ENCODE peak calls at places on chromosome 17, in ten cellular contexts. One of them, this sample, is unnamed.

GRCh38 chr17:18159551-18160120 is 24.0 kb upstream of the ALKBH5 start:
- DNase-seq in left lung: no peak
- DNase-seq in pancreas: no peak
- DNase-seq in cardiac muscle cell: no peak
- DNase-seq in endothelial cell of umbilical vein: no peak
- DNase-seq in CD4-positive, CD25-positive, alpha-beta regulatory T cell: no peak
- DNase-seq in HepG2: no peak
- DNase-seq in heart left ventricle: no peak
- DNase-seq in colonic mucosa: no peak
- DNase-seq in HL-60: no peak
- DNase-seq in this sample: no peak

GRCh38 chr17:2707721-2708584 is 3.6 kb downstream of the CLUH start:
- DNase-seq in HL-60: no peak
- DNase-seq in cardiac muscle cell: no peak
- DNase-seq in pancreas: peak
- DNase-seq in CD4-positive, CD25-positive, alpha-beta regulatory T cell: no peak
- DNase-seq in left lung: peak
- DNase-seq in heart left ventricle: peak
- DNase-seq in HepG2: peak
- DNase-seq in endothelial cell of umbilical vein: no peak
- DNase-seq in colonic mucosa: no peak
- DNase-seq in this sample: no peak

GRCh38 chr17:82351713-82352488 is 7.1 kb upstream of the TEX19 start:
- DNase-seq in heart left ventricle: peak
- DNase-seq in colonic mucosa: peak
- DNase-seq in HepG2: peak
- DNase-seq in CD4-positive, CD25-positive, alpha-beta regulatory T cell: peak
- DNase-seq in cardiac muscle cell: peak
- DNase-seq in endothelial cell of umbilical vein: peak
- DNase-seq in left lung: peak
- DNase-seq in pancreas: peak
- DNase-seq in HL-60: peak
- DNase-seq in this sample: peak

GRCh38 chr17:74085434-74085833 is 118.0 kb upstream of the RPL38 start:
- DNase-seq in pancreas: no peak
- DNase-seq in HL-60: no peak
- DNase-seq in CD4-positive, CD25-positive, alpha-beta regulatory T cell: no peak
- DNase-seq in left lung: no peak
- DNase-seq in colonic mucosa: no peak
- DNase-seq in endothelial cell of umbilical vein: no peak
- DNase-seq in heart left ventricle: no peak
- DNase-seq in HepG2: no peak
- DNase-seq in cardiac muscle cell: peak
- DNase-seq in this sample: no peak

GRCh38 chr17:38587956-38588771 is 17.6 kb downstream of the SRCIN1 start:
- DNase-seq in endothelial cell of umbilical vein: no peak
- DNase-seq in CD4-positive, CD25-positive, alpha-beta regulatory T cell: no peak
- DNase-seq in HepG2: no peak
- DNase-seq in left lung: no peak
- DNase-seq in cardiac muscle cell: no peak
- DNase-seq in HL-60: peak
- DNase-seq in pancreas: no peak
- DNase-seq in colonic mucosa: no peak
- DNase-seq in heart left ventricle: no peak
- DNase-seq in this sample: no peak

GRCh38 chr17:35708149-35708548 is 23.3 kb upstream of the RASL10B start:
- DNase-seq in CD4-positive, CD25-positive, alpha-beta regulatory T cell: no peak
- DNase-seq in HepG2: no peak
- DNase-seq in cardiac muscle cell: peak
- DNase-seq in left lung: no peak
- DNase-seq in heart left ventricle: no peak
- DNase-seq in endothelial cell of umbilical vein: no peak
- DNase-seq in HL-60: no peak
- DNase-seq in colonic mucosa: no peak
- DNase-seq in pancreas: no peak
- DNase-seq in this sample: peak

GRCh38 chr17:67046398-67046797 is 2.0 kb downstream of the CACNG1 start:
- DNase-seq in endothelial cell of umbilical vein: no peak
- DNase-seq in left lung: no peak
- DNase-seq in pancreas: no peak
- DNase-seq in heart left ventricle: no peak
- DNase-seq in HepG2: no peak
- DNase-seq in cardiac muscle cell: no peak
- DNase-seq in colonic mucosa: peak
- DNase-seq in CD4-positive, CD25-positive, alpha-beta regulatory T cell: no peak
- DNase-seq in HL-60: no peak
- DNase-seq in this sample: peak

GRCh38 chr17:66526827-66527226 is 224.4 kb downstream of the PRKCA start:
- DNase-seq in heart left ventricle: no peak
- DNase-seq in HL-60: no peak
- DNase-seq in HepG2: no peak
- DNase-seq in CD4-positive, CD25-positive, alpha-beta regulatory T cell: no peak
- DNase-seq in colonic mucosa: no peak
- DNase-seq in endothelial cell of umbilical vein: no peak
- DNase-seq in cardiac muscle cell: peak
- DNase-seq in pancreas: no peak
- DNase-seq in left lung: no peak
- DNase-seq in this sample: no peak

GRCh38 chr17:19940722-19941464 is 36.7 kb downstream of the AKAP10 start:
- DNase-seq in pancreas: no peak
- DNase-seq in cardiac muscle cell: peak
- DNase-seq in endothelial cell of umbilical vein: no peak
- DNase-seq in left lung: no peak
- DNase-seq in heart left ventricle: no peak
- DNase-seq in HL-60: no peak
- DNase-seq in colonic mucosa: no peak
- DNase-seq in HepG2: peak
- DNase-seq in CD4-positive, CD25-positive, alpha-beta regulatory T cell: no peak
- DNase-seq in this sample: peak

GRCh38 chr17:67289174-67289876 is 44.3 kb upstream of the HELZ start:
- DNase-seq in colonic mucosa: peak
- DNase-seq in pancreas: peak
- DNase-seq in left lung: no peak
- DNase-seq in CD4-positive, CD25-positive, alpha-beta regulatory T cell: no peak
- DNase-seq in endothelial cell of umbilical vein: peak
- DNase-seq in HepG2: no peak
- DNase-seq in heart left ventricle: peak
- DNase-seq in HL-60: no peak
- DNase-seq in cardiac muscle cell: peak
- DNase-seq in this sample: peak

GRCh38 chr17:76736349-76737081 is 616 bp downstream of the SRSF2 start:
- DNase-seq in left lung: peak
- DNase-seq in pancreas: peak
- DNase-seq in endothelial cell of umbilical vein: peak
- DNase-seq in HepG2: peak
- DNase-seq in heart left ventricle: peak
- DNase-seq in colonic mucosa: peak
- DNase-seq in cardiac muscle cell: peak
- DNase-seq in CD4-positive, CD25-positive, alpha-beta regulatory T cell: peak
- DNase-seq in HL-60: peak
- DNase-seq in this sample: peak

GRCh38 chr17:37648555-37648954 is 5.3 kb upstream of the DDX52 start:
- DNase-seq in heart left ventricle: no peak
- DNase-seq in colonic mucosa: no peak
- DNase-seq in CD4-positive, CD25-positive, alpha-beta regulatory T cell: no peak
- DNase-seq in HL-60: no peak
- DNase-seq in cardiac muscle cell: peak
- DNase-seq in left lung: no peak
- DNase-seq in pancreas: no peak
- DNase-seq in endothelial cell of umbilical vein: peak
- DNase-seq in HepG2: no peak
- DNase-seq in this sample: no peak

GRCh38 chr17:78940241-78940640 is 15.1 kb upstream of the TIMP2 start:
- DNase-seq in cardiac muscle cell: no peak
- DNase-seq in endothelial cell of umbilical vein: no peak
- DNase-seq in pancreas: no peak
- DNase-seq in HepG2: no peak
- DNase-seq in colonic mucosa: no peak
- DNase-seq in left lung: no peak
- DNase-seq in HL-60: no peak
- DNase-seq in heart left ventricle: no peak
- DNase-seq in CD4-positive, CD25-positive, alpha-beta regulatory T cell: no peak
- DNase-seq in this sample: no peak

GRCh38 chr17:82098939-82099765 is 1.1 kb upstream of the FASN start:
- DNase-seq in HL-60: peak
- DNase-seq in left lung: no peak
- DNase-seq in CD4-positive, CD25-positive, alpha-beta regulatory T cell: no peak
- DNase-seq in cardiac muscle cell: no peak
- DNase-seq in pancreas: peak
- DNase-seq in colonic mucosa: no peak
- DNase-seq in heart left ventricle: no peak
- DNase-seq in HepG2: no peak
- DNase-seq in endothelial cell of umbilical vein: no peak
- DNase-seq in this sample: no peak

DNA sequence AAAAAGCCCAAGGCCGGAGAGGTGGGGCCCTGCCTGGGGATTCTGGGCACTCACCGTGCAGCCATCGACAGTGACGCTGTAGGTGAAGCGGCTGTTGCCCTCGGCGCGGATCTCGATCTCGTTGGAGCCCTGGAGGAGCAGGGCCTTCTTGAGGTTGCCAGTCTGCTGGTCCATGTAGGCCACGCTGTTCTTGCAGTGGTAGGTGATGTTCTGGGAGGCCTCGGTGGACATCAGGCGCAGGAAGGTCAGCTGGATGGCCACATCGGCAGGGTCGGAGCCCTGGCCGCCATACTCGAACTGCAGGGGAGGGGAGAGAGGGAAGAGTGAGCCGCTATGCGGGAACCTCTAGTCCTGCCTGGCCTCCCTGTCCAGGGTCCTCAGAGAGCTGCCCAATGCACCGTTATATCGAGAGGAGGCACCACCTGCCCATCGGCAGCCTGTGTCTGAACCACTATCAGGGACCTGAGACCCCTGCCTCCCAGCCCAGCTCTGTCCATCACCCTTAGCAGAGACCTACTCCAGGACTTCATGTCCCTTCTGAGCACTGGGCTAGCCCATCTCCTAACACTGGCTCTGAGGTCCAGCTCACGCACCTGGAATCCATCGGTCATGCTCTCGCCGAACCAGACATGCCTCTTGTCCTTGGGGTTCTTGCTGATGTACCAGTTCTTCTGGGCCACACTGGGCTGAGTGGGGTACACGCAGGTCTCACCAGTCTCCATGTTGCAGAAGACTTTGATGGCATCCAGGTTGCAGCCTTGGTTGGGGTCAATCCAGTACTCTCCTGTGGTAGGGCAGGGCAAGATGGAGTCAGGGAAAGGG is 15.5 kb downstream of the COL1A1 start:
- DNase-seq in pancreas: no peak
- DNase-seq in HepG2: no peak
- DNase-seq in endothelial cell of umbilical vein: no peak
- DNase-seq in HL-60: no peak
- DNase-seq in colonic mucosa: no peak
- DNase-seq in left lung: peak
- DNase-seq in cardiac muscle cell: peak
- DNase-seq in heart left ventricle: no peak
- DNase-seq in CD4-positive, CD25-positive, alpha-beta regulatory T cell: no peak
- DNase-seq in this sample: no peak
- H3K27ac ChIP-seq in pancreas: no peak
- H3K27ac ChIP-seq in HepG2: no peak
- H3K27ac ChIP-seq in endothelial cell of umbilical vein: no peak
- H3K27ac ChIP-seq in HL-60: peak
- H3K27ac ChIP-seq in colonic mucosa: no peak
- H3K27ac ChIP-seq in left lung: peak
- H3K27ac ChIP-seq in cardiac muscle cell: no peak
- H3K27ac ChIP-seq in heart left ventricle: no peak
- H3K27ac ChIP-seq in CD4-positive, CD25-positive, alpha-beta regulatory T cell: no peak
- H3K27ac ChIP-seq in this sample: no peak

DNA sequence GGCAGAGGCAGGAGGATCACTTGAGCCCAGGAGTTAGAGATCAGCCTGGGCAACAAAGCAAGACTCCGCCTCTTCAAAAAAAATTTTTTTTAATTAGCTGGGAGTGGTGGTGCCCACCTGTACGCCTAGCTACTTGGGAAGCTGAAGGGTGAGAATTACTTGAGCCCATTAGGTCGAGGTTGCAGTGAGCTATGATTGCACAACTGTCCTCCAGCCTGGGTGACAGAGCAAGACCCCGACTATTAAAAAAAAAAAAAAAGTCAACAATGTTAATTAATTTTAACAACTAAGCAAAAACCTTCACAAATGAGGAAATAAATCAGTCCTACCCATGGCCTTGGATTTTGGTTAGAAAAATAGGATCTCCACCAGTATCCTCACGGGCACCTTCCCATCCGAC is 5.4 kb downstream of the DHX58 start:
- DNase-seq in pancreas: no peak
- DNase-seq in HL-60: no peak
- DNase-seq in cardiac muscle cell: no peak
- DNase-seq in heart left ventricle: no peak
- DNase-seq in CD4-positive, CD25-positive, alpha-beta regulatory T cell: no peak
- DNase-seq in left lung: no peak
- DNase-seq in HepG2: no peak
- DNase-seq in endothelial cell of umbilical vein: no peak
- DNase-seq in colonic mucosa: no peak
- DNase-seq in this sample: no peak
- H3K4me3 ChIP-seq in pancreas: no peak
- H3K4me3 ChIP-seq in HL-60: peak
- H3K4me3 ChIP-seq in cardiac muscle cell: peak
- H3K4me3 ChIP-seq in heart left ventricle: no peak
- H3K4me3 ChIP-seq in CD4-positive, CD25-positive, alpha-beta regulatory T cell: no peak
- H3K4me3 ChIP-seq in left lung: no peak
- H3K4me3 ChIP-seq in HepG2: no peak
- H3K4me3 ChIP-seq in endothelial cell of umbilical vein: no peak
- H3K4me3 ChIP-seq in colonic mucosa: peak
- H3K4me3 ChIP-seq in this sample: peak

GRCh38 chr17:1177099-1177996 is 2.4 kb downstream of the ABR start:
- DNase-seq in heart left ventricle: peak
- DNase-seq in cardiac muscle cell: peak
- DNase-seq in left lung: peak
- DNase-seq in CD4-positive, CD25-positive, alpha-beta regulatory T cell: no peak
- DNase-seq in colonic mucosa: no peak
- DNase-seq in HL-60: no peak
- DNase-seq in endothelial cell of umbilical vein: no peak
- DNase-seq in pancreas: no peak
- DNase-seq in HepG2: no peak
- DNase-seq in this sample: no peak
- H3K27ac ChIP-seq in heart left ventricle: peak
- H3K27ac ChIP-seq in cardiac muscle cell: no peak
- H3K27ac ChIP-seq in left lung: no peak
- H3K27ac ChIP-seq in CD4-positive, CD25-positive, alpha-beta regulatory T cell: no peak
- H3K27ac ChIP-seq in colonic mucosa: no peak
- H3K27ac ChIP-seq in HL-60: no peak
- H3K27ac ChIP-seq in endothelial cell of umbilical vein: no peak
- H3K27ac ChIP-seq in pancreas: no peak
- H3K27ac ChIP-seq in HepG2: no peak
- H3K27ac ChIP-seq in this sample: no peak

DNA sequence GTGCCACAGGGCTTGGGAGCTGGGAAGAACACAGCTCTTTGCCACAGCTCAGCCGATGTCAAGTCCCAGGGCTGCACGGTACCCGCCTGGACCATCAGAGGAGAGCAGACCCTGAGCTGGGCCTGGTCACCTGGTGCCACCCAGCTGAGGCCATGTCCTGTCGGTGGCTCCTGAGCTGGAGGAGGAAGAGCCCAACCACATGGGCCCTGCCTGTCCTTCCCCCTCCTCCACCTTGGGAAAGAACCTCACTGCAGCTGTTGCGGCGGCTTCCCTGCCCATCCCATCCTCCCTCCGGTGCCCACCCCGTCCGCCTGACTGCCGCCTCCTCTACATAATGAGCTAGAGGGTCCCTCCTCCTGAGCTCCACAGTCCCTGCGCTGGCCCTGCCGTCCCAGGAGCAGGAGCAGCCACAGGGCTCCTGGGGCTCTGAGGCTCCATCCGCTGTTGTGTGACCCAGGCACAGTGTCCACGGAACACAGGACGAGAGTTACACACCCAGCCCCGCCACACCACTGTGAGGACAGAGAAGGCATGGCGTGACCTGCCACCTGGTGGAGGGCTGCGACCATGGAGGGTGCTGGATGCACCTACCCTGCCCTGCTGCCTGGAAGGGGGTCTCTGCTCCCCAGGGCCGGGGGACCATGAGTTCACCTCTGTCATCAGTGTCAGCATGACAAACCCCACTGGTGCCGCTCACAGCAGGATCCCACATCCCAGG is 21.4 kb upstream of the CHMP6 start:
- DNase-seq in pancreas: no peak
- DNase-seq in endothelial cell of umbilical vein: no peak
- DNase-seq in left lung: peak
- DNase-seq in cardiac muscle cell: peak
- DNase-seq in HL-60: peak
- DNase-seq in heart left ventricle: no peak
- DNase-seq in HepG2: no peak
- DNase-seq in colonic mucosa: no peak
- DNase-seq in CD4-positive, CD25-positive, alpha-beta regulatory T cell: peak
- DNase-seq in this sample: no peak
- H3K4me3 ChIP-seq in pancreas: no peak
- H3K4me3 ChIP-seq in endothelial cell of umbilical vein: no peak
- H3K4me3 ChIP-seq in left lung: no peak
- H3K4me3 ChIP-seq in cardiac muscle cell: no peak
- H3K4me3 ChIP-seq in HL-60: no peak
- H3K4me3 ChIP-seq in heart left ventricle: no peak
- H3K4me3 ChIP-seq in HepG2: peak
- H3K4me3 ChIP-seq in colonic mucosa: no peak
- H3K4me3 ChIP-seq in CD4-positive, CD25-positive, alpha-beta regulatory T cell: no peak
- H3K4me3 ChIP-seq in this sample: no peak

This sample was measured in small intestine.